ENCODE peak calls at places on chromosomes 6 and 20, in six cellular contexts. C, A, S, X, Y and P are unnamed samples.

GRCh38 chr20:11181964-11182363 is 508.2 kb upstream of the JAG1 start:
- DNase-seq in S (no peak), X (no peak), C (no peak), A (no peak), Y (no peak), P (no peak)

GRCh38 chr20:50333856-50334255 is 143.2 kb downstream of the CEBPB start:
- DNase-seq in S (peak), A (no peak), Y (no peak), C (no peak), X (no peak), P (no peak)

GRCh38 chr6:36319436-36319762 is 17.3 kb downstream of the BNIP5 start:
- DNase-seq in Y (no peak), A (no peak), C (peak), S (no peak), X (no peak), P (no peak)

GRCh38 chr20:35492352-35492751 is 37.0 kb downstream of the CEP250 start:
- DNase-seq in S (no peak), X (no peak), A (no peak), C (no peak), Y (no peak), P (no peak)

GRCh38 chr6:166474721-166475565 is 92.2 kb upstream of the MPC1 start:
- DNase-seq in C (no peak), Y (no peak), S (no peak), A (no peak), X (no peak), P (no peak)

GRCh38 chr6:71312089-71312488 is 23.5 kb downstream of the OGFRL1 start:
- DNase-seq in X (no peak), Y (no peak), A (no peak), S (no peak), C (no peak), P (no peak)

GRCh38 chr20:62828051-62828450 is 11.2 kb downstream of the COL9A3 start:
- DNase-seq in X (no peak), A (no peak), S (no peak), Y (no peak), C (no peak), P (no peak)

GRCh38 chr20:58755062-58755697 is 62.6 kb downstream of the NPEPL1 start:
- DNase-seq in C (no peak), X (no peak), Y (no peak), A (no peak), S (no peak), P (no peak)

GRCh38 chr6:99739526-99739925 is 132.9 kb downstream of the PRDM13 start:
- DNase-seq in X (no peak), A (no peak), C (no peak), S (no peak), Y (no peak), P (no peak)

GRCh38 chr20:18041462-18041861 is 16.3 kb downstream of the OVOL2 start:
- DNase-seq in A (no peak), S (no peak), C (no peak), Y (no peak), X (no peak), P (no peak)

GRCh38 chr20:56716806-56717205 is 87.7 kb downstream of the TFAP2C start:
- DNase-seq in A (no peak), X (no peak), S (no peak), C (no peak), Y (no peak), P (no peak)

GRCh38 chr20:5187122-5187521 is 60.3 kb downstream of the CDS2 start:
- DNase-seq in X (no peak), S (no peak), A (no peak), C (no peak), Y (no peak), P (no peak)

GRCh38 chr6:57216235-57217101 is 5.6 kb downstream of the RAB23 start:
- DNase-seq in Y (no peak), S (peak), X (no peak), A (peak), C (no peak), P (no peak)

GRCh38 chr20:53606364-53606985 is 12.8 kb upstream of the ZNF217 start:
- DNase-seq in C (no peak), S (no peak), Y (no peak), A (no peak), X (no peak), P (no peak)

GRCh38 chr20:41482647-41483552 is 116.3 kb upstream of the EMILIN3 start:
- DNase-seq in C (no peak), A (no peak), Y (no peak), X (no peak), S (peak), P (no peak)

GRCh38 chr6:105896052-105896820 is 189.9 kb upstream of the PRDM1 start:
- DNase-seq in Y (no peak), X (no peak), S (no peak), A (no peak), C (no peak), P (no peak)

GRCh38 chr6:163309491-163310026 is 105.0 kb upstream of the QKI start:
- DNase-seq in A (no peak), S (no peak), Y (no peak), C (no peak), X (no peak), P (no peak)

GRCh38 chr6:4253604-4254211 is 118.3 kb upstream of the ECI2 start:
- DNase-seq in X (no peak), A (peak), S (peak), C (peak), Y (no peak), P (no peak)

GRCh38 chr6:113102761-113103160 is 754.4 kb upstream of the MARCKS start:
- DNase-seq in Y (no peak), S (no peak), X (no peak), A (no peak), C (no peak), P (no peak)

GRCh38 chr20:40160151-40160550 is 528.9 kb downstream of the MAFB start:
- DNase-seq in A (peak), X (peak), C (no peak), Y (peak), S (peak), P (peak)

GRCh38 chr6:144335315-144335861 is 50.3 kb downstream of the UTRN start:
- DNase-seq in S (no peak), A (no peak), C (no peak), X (no peak), Y (no peak), P (no peak)